ENCODE peak calls at places on chromosomes 4 and X, in four cellular contexts. W, A, E and D are unnamed samples.

GRCh38 chr4:7285244-7286122 is 93.1 kb downstream of the SORCS2 start:
- DNase-seq in W (no peak), A (no peak), E (no peak), D (no peak)

GRCh38 chrX:130575831-130576404 is 174.1 kb downstream of the RBMX2 start:
- DNase-seq in W (peak; percentile 14), A (no peak), E (peak; percentile 15), D (peak; percentile 57)

GRCh38 chr4:2222838-2223237 is 19.1 kb downstream of the HAUS3 start:
- DNase-seq in W (no peak), A (no peak), E (no peak), D (peak; percentile 24)

GRCh38 chr4:113827285-113827684 is 65.7 kb upstream of the CAMK2D start:
- DNase-seq in W (no peak), A (no peak), E (no peak), D (no peak)

GRCh38 chr4:120683902-120684540 is 238.5 kb downstream of the PRDM5 start:
- DNase-seq in W (no peak), A (no peak), E (no peak), D (no peak)

GRCh38 chr4:38678078-38678477 is 14.1 kb downstream of the KLF3 start:
- DNase-seq in W (peak; percentile 91), A (no peak), E (no peak), D (no peak)

GRCh38 chrX:40085086-40085551 is 12.6 kb downstream of the BCOR start:
- DNase-seq in W (no peak), A (no peak), E (no peak), D (peak; percentile 60)

GRCh38 chr4:10983885-10984284 is 299.3 kb upstream of the CLNK start:
- DNase-seq in W (no peak), A (no peak), E (no peak), D (no peak)

DNA sequence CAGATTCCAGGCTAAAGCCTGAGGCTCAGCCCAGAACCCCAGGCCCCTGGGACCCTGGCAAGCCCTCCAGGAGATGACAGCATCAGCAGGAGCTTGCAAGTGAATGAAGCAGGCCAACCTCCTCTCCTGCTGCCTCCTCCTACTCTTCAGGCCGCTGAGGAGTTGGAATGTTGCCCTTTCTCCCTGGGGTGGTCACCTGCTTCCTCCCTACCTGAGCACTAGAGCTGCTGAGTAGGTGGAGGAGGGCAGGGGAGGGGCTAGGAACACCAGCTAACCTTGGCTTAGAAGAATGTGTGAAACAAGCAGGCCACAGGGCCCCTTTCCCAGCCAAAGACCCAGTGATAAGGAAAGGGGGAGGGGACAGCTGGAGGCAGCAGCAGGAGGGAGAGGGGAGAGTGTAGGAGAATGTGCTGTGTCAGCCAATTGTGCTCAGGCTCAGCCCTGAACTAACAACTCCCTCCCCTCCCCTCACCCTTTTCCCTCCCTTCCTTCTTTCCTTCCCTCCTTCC is 58.0 kb downstream of the PJA1 start:
- DNase-seq in W (no peak), A (no peak), E (peak; percentile 20), D (peak; percentile 30)
- H3K27ac ChIP-seq in W (no peak overlapping the region), A (no peak overlapping the region), E (no peak overlapping the region), D (no peak overlapping the region)

GRCh38 chr4:158750379-158750778 is 18.4 kb upstream of the FNIP2 start:
- DNase-seq in W (peak; percentile 73), A (no peak), E (no peak), D (no peak)
- H3K27ac ChIP-seq in W (peak overlapping the region; percentile 36), A (peak overlapping the region; percentile 36), E (no peak overlapping the region), D (no peak overlapping the region)

GRCh38 chrX:45765726-45766125 is 565.0 kb upstream of the DIPK2B start:
- DNase-seq in W (no peak), A (no peak), E (no peak), D (no peak)
- H3K27ac ChIP-seq in W (peak overlapping the region; percentile 91), A (no peak overlapping the region), E (no peak overlapping the region), D (no peak overlapping the region)

DNA sequence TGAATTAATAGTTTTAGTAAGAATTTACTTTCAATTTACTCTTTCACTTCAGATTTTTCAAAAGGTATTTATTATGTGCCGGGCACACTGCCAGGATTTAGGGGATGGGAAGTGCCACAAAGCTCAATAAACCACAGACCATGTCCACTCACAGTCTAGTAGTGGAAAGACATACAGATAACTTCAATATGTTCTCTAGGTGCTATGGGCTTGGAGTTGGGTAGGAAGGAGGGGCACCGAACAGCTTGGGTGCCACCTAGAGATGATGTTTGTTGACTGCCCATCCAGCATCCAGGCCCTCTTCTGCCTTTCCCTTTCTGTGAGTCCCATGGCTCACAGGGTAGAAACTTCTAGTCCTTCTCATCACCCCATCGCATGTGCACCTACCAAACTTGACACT is 17.8 kb downstream of the MFAP3L start:
- DNase-seq in W (no peak), A (no peak), E (no peak), D (no peak)
- H3K27ac ChIP-seq in W (no peak overlapping the region), A (no peak overlapping the region), E (no peak overlapping the region), D (no peak overlapping the region)

GRCh38 chrX:48894891-48895290 is 2.7 kb downstream of the TIMM17B start:
- DNase-seq in W (no peak), A (no peak), E (no peak), D (no peak)

GRCh38 chrX:48897157-48897620 is 379 bp downstream of the TIMM17B start:
- DNase-seq in W (peak; percentile 63), A (no peak), E (peak; percentile 60), D (peak; percentile 88)

GRCh38 chrX:48899078-48899410 is 1.3 kb downstream of the PQBP1 start:
- DNase-seq in W (no peak), A (no peak), E (no peak), D (no peak)

GRCh38 chrX:48897621-48898306 is at the start of the genes PQBP1 and TIMM17B:
- DNase-seq in W (peak; percentile 93), A (peak; percentile 57), E (peak; percentile 89), D (peak; percentile 88)

DNA sequence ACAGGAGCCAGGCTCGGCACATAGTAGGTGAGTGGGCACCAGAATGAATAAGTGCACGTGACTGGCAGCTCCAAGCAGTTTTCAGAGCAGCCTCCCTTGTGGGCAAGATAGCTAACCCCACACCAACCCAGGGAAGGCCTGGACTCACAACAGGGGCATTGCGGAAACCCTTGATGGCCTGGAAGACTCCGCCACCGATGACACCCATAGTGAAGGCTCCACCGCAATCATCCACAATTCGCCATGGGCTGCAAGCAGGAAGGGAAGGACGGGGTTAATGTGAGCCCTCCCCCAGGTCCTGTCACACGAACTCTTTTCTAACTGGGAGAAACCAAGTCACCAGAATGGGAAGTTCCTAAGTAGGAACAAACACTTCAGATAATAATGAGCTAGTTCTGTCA is 957 bp downstream of the TIMM17B start:
- DNase-seq in W (no peak), A (no peak), E (no peak), D (no peak)
- H3K27ac ChIP-seq in W (peak overlapping the region; percentile 87), A (peak overlapping the region; percentile 97), E (peak overlapping the region; percentile 94), D (no peak overlapping the region)